ENCODE peak calls at places on chromosomes 4 and X, in seven cellular contexts. C is fibroblast of lung, N is mammary epithelial cell, Q is PC-3, I is HCT116, W is PC-9, B is MM.1S. P is an unnamed sample.

GRCh38 chrX:9163153-9163790 is 129.3 kb upstream of the FAM9B start:
- DNase-seq in C (peak; percentile 50), N (no peak), Q (peak; percentile 79), I (no peak), W (no peak), B (no peak), P (peak; percentile 40)

GRCh38 chr4:157151711-157152110 is 68.8 kb upstream of the GRIA2 start:
- DNase-seq in C (no peak), N (peak; percentile 6), Q (no peak), I (no peak), W (no peak), B (no peak), P (no peak)

GRCh38 chrX:42119076-42119475 is 195.7 kb upstream of the CASK start:
- DNase-seq in C (peak; percentile 71), N (peak; percentile 96), Q (peak; percentile 91), I (peak; percentile 42), W (peak; percentile 3), B (no peak), P (peak; percentile 68)

GRCh38 chr4:82031386-82031785 is 342.4 kb downstream of the HNRNPD start:
- DNase-seq in C (no peak), N (no peak), Q (no peak), I (no peak), W (no peak), B (no peak), P (no peak)

GRCh38 chr4:169658970-169659735 is 38.8 kb downstream of the CLCN3 start:
- DNase-seq in C (no peak), N (peak; percentile 2), Q (peak; percentile 7), I (no peak), W (no peak), B (no peak), P (no peak)

GRCh38 chr4:150310159-150310895 is 232.1 kb downstream of the DCLK2 start:
- DNase-seq in C (peak; percentile 92), N (peak; percentile 23), Q (peak; percentile 40), I (no peak), W (no peak), B (no peak), P (peak; percentile 87)

GRCh38 chrX:866441-866990 is 235.9 kb downstream of the SHOX start:
- DNase-seq in C (no peak), N (no peak), Q (no peak), I (no peak), W (no peak), B (no peak), P (no peak)

GRCh38 chrX:150694738-150695410 is 1.7 kb downstream of the MTMR1 start:
- DNase-seq in C (no peak), N (no peak), Q (no peak), I (no peak), W (no peak), B (no peak), P (no peak)

GRCh38 chrX:47390676-47391234 is 20.4 kb downstream of the ZNF157 start:
- DNase-seq in C (no peak), N (no peak), Q (no peak), I (no peak), W (no peak), B (no peak), P (no peak)

GRCh38 chr4:184329235-184330007 is 111.7 kb upstream of the ENPP6 start:
- DNase-seq in C (no peak), N (no peak), Q (peak; percentile 28), I (no peak), W (no peak), B (no peak), P (no peak)

GRCh38 chr4:81166431-81166830 is 48.6 kb downstream of the PRKG2 start:
- DNase-seq in C (peak; percentile 58), N (peak; percentile 55), Q (peak; percentile 66), I (no peak), W (no peak), B (no peak), P (peak; percentile 45)

GRCh38 chr4:184231573-184231972 is 13.9 kb upstream of the ENPP6 start:
- DNase-seq in C (no peak), N (no peak), Q (no peak), I (no peak), W (no peak), B (no peak), P (no peak)

GRCh38 chrX:47264507-47265173 is 31.8 kb downstream of the USP11 start:
- DNase-seq in C (peak; percentile 71), N (peak; percentile 79), Q (peak; percentile 43), I (no peak), W (no peak), B (no peak), P (peak; percentile 67)

GRCh38 chr4:57405359-57405758 is 295.2 kb upstream of the IGFBP7 start:
- DNase-seq in C (peak; percentile 59), N (peak; percentile 90), Q (peak; percentile 98), I (no peak), W (peak; percentile 45), B (no peak), P (peak; percentile 47)

GRCh38 chr4:163764569-163764968 is 270.1 kb downstream of the TMA16 start:
- DNase-seq in C (peak; percentile 32), N (peak; percentile 15), Q (peak; percentile 52), I (no peak), W (no peak), B (no peak), P (peak; percentile 24)

GRCh38 chr4:56737666-56738065 is 56.6 kb upstream of the HOPX start:
- DNase-seq in C (no peak), N (peak; percentile 35), Q (no peak), I (no peak), W (no peak), B (no peak), P (no peak)

GRCh38 chr4:168537556-168537955 is 40.7 kb downstream of the PALLD start:
- DNase-seq in C (peak; percentile 58), N (no peak), Q (peak; percentile 50), I (no peak), W (no peak), B (no peak), P (peak; percentile 50)

GRCh38 chr4:133150643-133151300 is 1.7 kb downstream of the PCDH10 start:
- DNase-seq in C (peak; percentile 53), N (no peak), Q (no peak), I (no peak), W (no peak), B (no peak), P (peak; percentile 42)

GRCh38 chr4:133152801-133153526 is 3.9 kb downstream of the PCDH10 start:
- DNase-seq in C (peak; percentile 60), N (no peak), Q (no peak), I (no peak), W (no peak), B (no peak), P (peak; percentile 39)

GRCh38 chr4:133151301-133151680 is 2.2 kb downstream of the PCDH10 start:
- DNase-seq in C (peak; percentile 47), N (no peak), Q (no peak), I (no peak), W (no peak), B (no peak), P (peak; percentile 30)

GRCh38 chr4:133151681-133152329 is 2.7 kb downstream of the PCDH10 start:
- DNase-seq in C (peak; percentile 64), N (no peak), Q (no peak), I (no peak), W (no peak), B (no peak), P (peak; percentile 48)

DNA sequence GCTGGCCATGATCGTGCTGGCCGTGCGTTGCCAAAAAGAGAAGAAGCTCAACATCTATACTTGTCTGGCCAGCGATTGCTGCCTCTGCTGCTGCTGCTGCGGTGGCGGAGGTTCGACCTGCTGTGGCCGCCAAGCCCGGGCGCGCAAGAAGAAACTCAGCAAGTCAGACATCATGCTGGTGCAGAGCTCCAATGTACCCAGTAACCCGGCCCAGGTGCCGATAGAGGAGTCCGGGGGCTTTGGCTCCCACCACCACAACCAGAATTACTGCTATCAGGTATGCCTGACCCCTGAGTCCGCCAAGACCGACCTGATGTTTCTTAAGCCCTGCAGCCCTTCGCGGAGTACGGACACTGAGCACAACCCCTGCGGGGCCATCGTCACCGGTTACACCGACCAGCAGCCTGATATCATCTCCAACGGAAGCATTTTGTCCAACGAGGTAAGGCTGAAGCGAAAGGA is 3.3 kb downstream of the PCDH10 start:
- DNase-seq in C (peak; percentile 60), N (no peak), Q (no peak), I (no peak), W (no peak), B (no peak), P (peak; percentile 43)
- TF ChIP-seq EZH2 in C (peak; percentile 48), N (peak; percentile 49), Q (no peak), I (no peak), W (no peak), B (no peak), P (no peak)

GRCh38 chr4:1053080-1053661 is 41.7 kb downstream of the FGFRL1 start:
- DNase-seq in C (peak; percentile 20), N (no peak), Q (peak; percentile 39), I (no peak), W (no peak), B (no peak), P (no peak)
- TF ChIP-seq EZH2 in C (no peak), N (peak; percentile 49), Q (no peak), I (no peak), W (no peak), B (no peak), P (no peak)

DNA sequence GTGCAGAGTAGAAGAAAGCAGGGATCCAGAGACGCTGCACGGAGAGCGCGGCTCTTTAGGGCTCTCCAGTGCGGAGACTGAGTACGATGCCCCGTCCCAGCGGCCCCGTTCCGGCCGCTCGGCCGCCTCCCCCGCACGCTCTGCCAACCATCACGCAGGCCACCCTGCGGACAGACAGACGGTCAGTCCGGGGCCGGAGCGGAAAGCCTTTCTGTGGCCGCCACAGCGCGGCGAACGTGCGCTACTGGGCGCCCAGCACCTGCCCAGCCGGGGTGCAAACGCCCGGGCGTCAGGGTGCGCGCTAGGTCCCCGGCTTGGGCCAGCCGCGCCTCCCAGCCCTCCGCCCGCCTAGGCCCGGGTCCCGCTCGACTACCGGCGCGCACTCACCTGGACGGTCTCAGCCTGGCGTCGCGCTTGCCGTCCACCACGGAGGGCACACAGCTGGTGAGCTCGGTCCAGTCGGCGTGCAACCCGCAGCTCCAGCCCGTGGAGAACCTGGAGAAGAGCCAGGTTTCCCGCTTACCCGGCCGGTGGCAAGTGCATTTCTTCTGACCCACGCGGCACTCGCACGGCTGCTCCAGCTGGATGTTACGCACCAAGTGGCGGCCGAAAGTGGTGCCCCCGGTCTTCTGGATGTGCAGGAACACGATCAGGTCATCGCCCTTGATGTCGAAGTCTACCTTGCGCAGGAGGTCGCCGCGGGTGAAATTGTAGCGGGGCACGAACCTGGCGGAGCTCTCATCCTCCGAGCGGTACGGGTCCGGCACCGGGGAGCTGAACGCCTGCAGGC is 1.8 kb downstream of the HS6ST2 start:
- DNase-seq in C (no peak), N (no peak), Q (no peak), I (no peak), W (no peak), B (no peak), P (no peak)
- TF ChIP-seq EZH2 in C (no peak), N (no peak), Q (no peak), I (no peak), W (no peak), B (no peak), P (peak; percentile 60)

DNA sequence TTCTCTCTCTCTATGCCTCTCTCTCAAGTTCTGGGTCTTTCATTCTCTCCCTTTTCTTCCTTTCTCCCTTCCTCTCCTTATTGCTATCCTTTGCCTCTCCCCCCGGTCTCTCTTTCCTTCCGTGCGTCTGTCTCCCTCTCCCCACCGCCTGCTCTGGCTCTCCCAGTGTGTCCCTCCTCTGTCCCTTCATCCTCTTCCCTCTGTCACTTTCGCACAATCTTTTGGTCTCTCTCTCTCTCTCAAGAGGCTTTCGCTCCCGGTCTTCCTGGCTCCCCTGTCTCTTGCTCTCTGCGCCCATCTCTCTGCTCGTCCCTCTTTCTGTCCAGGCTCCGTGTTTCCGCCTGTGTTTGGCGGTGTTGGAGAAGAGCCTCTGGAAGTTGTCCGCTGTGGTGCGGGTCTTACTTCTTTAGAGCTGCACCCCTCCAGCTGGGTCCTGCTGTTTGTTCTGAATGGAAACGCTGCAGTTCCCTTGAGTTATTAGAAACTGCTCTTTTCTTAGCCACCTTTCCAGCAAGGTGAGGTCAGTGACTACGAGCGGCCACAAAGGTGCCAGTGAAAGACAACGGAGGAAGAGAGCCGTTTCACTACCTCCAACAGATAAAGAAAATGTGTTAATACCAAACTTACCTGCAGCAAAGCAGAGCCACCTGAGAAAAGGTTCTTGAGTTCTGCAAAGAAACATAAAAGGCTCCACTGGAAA is 1.1 kb downstream of the BMPR1B start:
- DNase-seq in C (peak; percentile 12), N (peak; percentile 36), Q (peak; percentile 36), I (no peak), W (peak; percentile 1), B (no peak), P (peak; percentile 6)
- TF ChIP-seq EZH2 in C (peak; percentile 90), N (no peak), Q (no peak), I (no peak), W (no peak), B (no peak), P (no peak)